ENCODE peak calls at places on chromosomes 5 and 9, in five cellular contexts. F is astrocyte of the spinal cord, D is BJ, L is uterus, O is B cell. Q is an unnamed sample.

GRCh38 chr5:36305571-36306326 is 4.0 kb upstream of the RANBP3L start:
- DNase-seq in O (no peak), L (peak; percentile 40), F (peak; percentile 64), D (no peak), Q (peak; percentile 19)

GRCh38 chr5:56819027-56819881 is 3.9 kb downstream of the MAP3K1 start:
- DNase-seq in D (no peak), O (no peak), L (no peak), F (no peak), Q (no peak)

GRCh38 chr5:140351609-140352334 is 5.4 kb upstream of the HBEGF start:
- DNase-seq in O (peak; percentile 64), F (peak; percentile 75), D (no peak), L (peak; percentile 72), Q (peak; percentile 75)

GRCh38 chr5:110255194-110255593 is 471.3 kb downstream of the TMEM232 start:
- DNase-seq in L (no peak), F (no peak), D (no peak), O (no peak), Q (no peak)

GRCh38 chr9:29701536-29701935 is 2128.3 kb upstream of the C9orf72 start:
- DNase-seq in D (no peak), L (no peak), O (no peak), F (no peak), Q (no peak)

GRCh38 chr9:16575142-16575877 is 295.2 kb downstream of the BNC2 start:
- DNase-seq in D (no peak), L (peak; percentile 57), O (no peak), F (no peak), Q (no peak)

GRCh38 chr9:92094655-92095054 is 20.6 kb downstream of the SPTLC1 start:
- DNase-seq in F (peak; percentile 5), D (no peak), O (no peak), L (no peak), Q (no peak)

GRCh38 chr5:52580921-52581320 is 206.8 kb upstream of the ITGA1 start:
- DNase-seq in F (peak; percentile 94), O (no peak), L (no peak), D (no peak), Q (no peak)

GRCh38 chr5:54985301-54986268 is at the start of gene ESM1:
- DNase-seq in D (peak; percentile 38), O (no peak), L (no peak), F (peak; percentile 75), Q (no peak)

GRCh38 chr5:154418344-154418820 is 27.4 kb upstream of the SAP30L start:
- DNase-seq in F (peak; percentile 31), O (no peak), L (no peak), D (no peak), Q (no peak)

GRCh38 chr5:124252094-124252750 is 494.2 kb downstream of the ZNF608 start:
- DNase-seq in D (no peak), O (no peak), L (no peak), F (peak; percentile 3), Q (no peak)

GRCh38 chr9:84755375-84755774 is 85.8 kb downstream of the NTRK2 start:
- DNase-seq in D (no peak), O (no peak), F (no peak), L (no peak), Q (no peak)

GRCh38 chr5:37932450-37932849 is 92.6 kb upstream of the GDNF start:
- DNase-seq in L (no peak), O (no peak), D (no peak), F (no peak), Q (no peak)

GRCh38 chr5:40518511-40518917 is 161.2 kb upstream of the PTGER4 start:
- DNase-seq in F (peak; percentile 53), O (no peak), L (no peak), D (no peak), Q (no peak)

DNA sequence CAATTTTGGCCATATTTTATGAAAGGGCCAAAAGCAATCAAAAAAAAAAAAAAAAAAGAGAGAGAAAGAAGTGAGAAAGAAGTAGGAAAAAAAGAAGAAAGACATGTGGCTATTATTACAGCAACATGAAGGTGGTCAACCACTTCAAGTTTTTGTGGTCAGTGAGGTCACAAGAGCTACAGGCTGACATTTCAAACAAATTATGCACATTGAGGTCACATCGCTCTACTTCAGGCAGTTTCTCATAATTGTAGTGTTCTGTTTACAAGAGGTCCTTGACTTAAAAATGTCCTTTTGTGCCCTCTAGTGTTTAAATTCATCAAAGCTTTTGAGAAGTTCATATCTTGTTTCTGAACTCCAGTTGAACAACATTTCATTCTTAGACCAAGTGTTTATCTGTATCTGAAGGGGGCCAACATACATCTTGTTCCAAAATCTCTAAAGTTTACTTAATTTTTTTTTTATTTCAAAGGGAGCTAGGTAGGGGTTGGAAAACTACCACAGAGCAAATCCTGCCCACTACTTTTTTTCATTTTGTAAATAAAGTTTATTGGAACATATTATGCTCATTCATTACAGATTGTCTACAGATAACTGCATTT is 513.1 kb downstream of the PDE4D start:
- DNase-seq in L (no peak), F (peak; percentile 85), O (no peak), D (peak; percentile 62), Q (peak; percentile 45)
- TF ChIP-seq CTCF in L (peak; percentile 47), F (peak; percentile 47), O (peak; percentile 72), D (peak; percentile 48), Q (peak; percentile 56)

GRCh38 chr5:135458356-135458755 is 6.2 kb upstream of the TIFAB start:
- DNase-seq in O (no peak), D (no peak), L (no peak), F (no peak), Q (no peak)
- TF ChIP-seq CTCF in O (no peak), D (no peak), L (no peak), F (no peak), Q (no peak)

GRCh38 chr5:177311361-177311722 is 356 bp downstream of the MXD3 start:
- DNase-seq in L (no peak), O (no peak), D (no peak), F (no peak), Q (no peak)

GRCh38 chr5:177314376-177315342 is 3.0 kb upstream of the MXD3 start:
- DNase-seq in F (no peak), D (no peak), L (no peak), O (no peak), Q (no peak)

GRCh38 chr5:177311723-177312648 is at the start of gene MXD3:
- DNase-seq in O (peak; percentile 96), L (peak; percentile 97), F (peak; percentile 96), D (peak; percentile 62), Q (peak; percentile 97)

GRCh38 chr5:177313561-177314259 is 2.0 kb upstream of the MXD3 start:
- DNase-seq in F (no peak), L (no peak), D (no peak), O (no peak), Q (no peak)

GRCh38 chr5:177312649-177313181 is 1.0 kb upstream of the MXD3 start:
- DNase-seq in F (peak; percentile 20), O (no peak), D (no peak), L (no peak), Q (no peak)
- TF ChIP-seq CTCF in F (no peak), O (no peak), D (no peak), L (no peak), Q (peak; percentile 34)

DNA sequence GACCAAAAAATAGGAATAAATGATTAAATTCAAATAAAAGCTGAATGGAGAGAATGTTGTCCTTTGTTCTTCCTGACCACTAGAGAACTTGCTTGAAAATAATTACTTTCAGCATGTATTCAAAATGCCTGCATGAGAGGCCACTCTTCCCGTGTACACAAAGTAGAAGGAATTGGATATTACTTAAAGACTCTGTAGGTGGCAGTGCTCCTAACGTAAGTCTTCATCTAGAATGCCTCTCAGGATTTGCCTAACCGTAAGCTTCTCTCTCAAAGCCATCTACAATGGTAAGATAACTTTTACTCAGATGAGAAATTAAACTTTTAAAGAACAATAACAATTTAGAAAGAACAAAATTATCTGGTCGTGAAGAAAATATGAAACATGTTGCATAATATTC is 620.0 kb upstream of the CCNG1 start:
- DNase-seq in O (no peak), F (no peak), D (no peak), L (no peak), Q (no peak)
- TF ChIP-seq CTCF in O (no peak), F (no peak), D (no peak), L (no peak), Q (no peak)

GRCh38 chr9:130858734-130859705 is 24.0 kb downstream of the ABL1 start:
- DNase-seq in D (no peak), O (no peak), F (no peak), L (peak; percentile 41), Q (no peak)

GRCh38 chr9:130862217-130862616 is 27.2 kb downstream of the ABL1 start:
- DNase-seq in O (no peak), D (no peak), F (no peak), L (no peak), Q (no peak)

GRCh38 chr9:130862747-130863146 is 27.7 kb downstream of the ABL1 start:
- DNase-seq in L (no peak), D (no peak), F (no peak), O (no peak), Q (no peak)

GRCh38 chr9:130861372-130862180 is 26.5 kb downstream of the ABL1 start:
- DNase-seq in L (no peak), D (no peak), O (no peak), F (no peak), Q (no peak)

GRCh38 chr9:130860458-130861316 is 25.6 kb downstream of the ABL1 start:
- DNase-seq in F (peak; percentile 98), L (peak; percentile 87), D (peak; percentile 86), O (no peak), Q (no peak)
- TF ChIP-seq CTCF in F (peak; percentile 38), L (peak; percentile 48), D (peak; percentile 42), O (no peak), Q (no peak)

GRCh38 chr5:72925336-72926010 is 30.4 kb upstream of the FCHO2 start:
- DNase-seq in D (no peak), O (no peak), L (no peak), F (no peak), Q (no peak)

GRCh38 chr5:72917371-72917776 is 38.5 kb upstream of the FCHO2 start:
- DNase-seq in F (no peak), O (no peak), D (no peak), L (no peak), Q (no peak)

GRCh38 chr5:72921103-72921502 is 34.7 kb upstream of the FCHO2 start:
- DNase-seq in O (no peak), F (no peak), D (no peak), L (no peak), Q (no peak)

GRCh38 chr5:72921886-72922285 is 34.0 kb upstream of the FCHO2 start:
- DNase-seq in F (no peak), L (no peak), O (no peak), D (no peak), Q (no peak)

DNA sequence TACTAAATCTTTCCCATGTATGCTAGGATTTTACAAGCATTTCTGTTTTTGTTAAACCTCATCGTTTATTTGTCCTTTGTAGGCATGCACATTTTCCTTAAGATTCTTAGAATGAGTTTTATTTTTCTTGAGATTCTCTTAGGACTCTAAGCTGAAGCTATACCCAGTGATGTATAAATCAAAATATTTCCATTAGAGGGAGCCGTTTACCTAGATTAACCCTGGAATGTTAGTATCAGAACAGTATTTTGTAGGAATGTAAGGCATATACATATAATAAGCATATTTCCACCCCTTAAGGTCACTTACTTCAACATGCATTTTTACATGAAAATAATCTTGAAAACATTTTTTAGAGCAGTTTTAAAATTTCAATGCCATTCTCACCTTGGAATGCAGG is 35.2 kb upstream of the FCHO2 start:
- DNase-seq in L (no peak), D (no peak), F (peak; percentile 57), O (no peak), Q (no peak)
- TF ChIP-seq CTCF in L (peak; percentile 21), D (peak; percentile 20), F (peak; percentile 12), O (no peak), Q (peak; percentile 15)

GRCh38 chr5:170631471-170632195 is 127.8 kb downstream of the KCNIP1 start:
- DNase-seq in L (no peak), F (no peak), O (no peak), D (no peak), Q (no peak)
- TF ChIP-seq CTCF in L (no peak), F (peak; percentile 40), O (no peak), D (peak; percentile 9), Q (no peak)